ENCODE peak calls at places on chromosome 18, in nine cellular contexts. One of them, this sample, is unnamed.

GRCh38 chr18:68428026-68428425 is 286.9 kb downstream of the TMX3 start:
- DNase-seq in lung: no peak
- DNase-seq in dorsolateral prefrontal cortex: peak; percentile 59
- DNase-seq in NB4: no peak
- DNase-seq in progenitor cell of endocrine pancreas: no peak
- DNase-seq in transverse colon: no peak
- DNase-seq in activated CD8-positive, alpha-beta T cell treated with anti-CD3 and anti-CD28 coated beads for 36 hours: no peak
- DNase-seq in A549: no peak
- DNase-seq in HL-60: no peak
- DNase-seq in this sample: peak; percentile 65

GRCh38 chr18:59048378-59048777 is 91.3 kb upstream of the SEC11C start:
- DNase-seq in A549: no peak
- DNase-seq in activated CD8-positive, alpha-beta T cell treated with anti-CD3 and anti-CD28 coated beads for 36 hours: no peak
- DNase-seq in dorsolateral prefrontal cortex: no peak
- DNase-seq in HL-60: no peak
- DNase-seq in lung: no peak
- DNase-seq in transverse colon: no peak
- DNase-seq in progenitor cell of endocrine pancreas: no peak
- DNase-seq in NB4: no peak
- DNase-seq in this sample: no peak

GRCh38 chr18:79845164-79845563 is 47.4 kb downstream of the KCNG2 start:
- DNase-seq in dorsolateral prefrontal cortex: no peak
- DNase-seq in NB4: no peak
- DNase-seq in lung: no peak
- DNase-seq in activated CD8-positive, alpha-beta T cell treated with anti-CD3 and anti-CD28 coated beads for 36 hours: no peak
- DNase-seq in progenitor cell of endocrine pancreas: no peak
- DNase-seq in transverse colon: no peak
- DNase-seq in HL-60: no peak
- DNase-seq in A549: peak; percentile 27
- DNase-seq in this sample: no peak

GRCh38 chr18:33440384-33441043 is at the start of gene CCDC178:
- DNase-seq in HL-60: no peak
- DNase-seq in activated CD8-positive, alpha-beta T cell treated with anti-CD3 and anti-CD28 coated beads for 36 hours: no peak
- DNase-seq in progenitor cell of endocrine pancreas: peak; percentile 64
- DNase-seq in NB4: no peak
- DNase-seq in dorsolateral prefrontal cortex: peak; percentile 28
- DNase-seq in lung: peak; percentile 30
- DNase-seq in transverse colon: peak; percentile 7
- DNase-seq in A549: no peak
- DNase-seq in this sample: no peak

GRCh38 chr18:59631583-59632181 is 65.5 kb downstream of the CCBE1 start:
- DNase-seq in dorsolateral prefrontal cortex: no peak
- DNase-seq in transverse colon: no peak
- DNase-seq in NB4: peak; percentile 14
- DNase-seq in A549: peak; percentile 20
- DNase-seq in lung: no peak
- DNase-seq in progenitor cell of endocrine pancreas: no peak
- DNase-seq in HL-60: no peak
- DNase-seq in activated CD8-positive, alpha-beta T cell treated with anti-CD3 and anti-CD28 coated beads for 36 hours: peak; percentile 18
- DNase-seq in this sample: no peak

GRCh38 chr18:11689031-11689971 is at the start of gene GNAL:
- DNase-seq in activated CD8-positive, alpha-beta T cell treated with anti-CD3 and anti-CD28 coated beads for 36 hours: peak; percentile 75
- DNase-seq in HL-60: peak; percentile 40
- DNase-seq in NB4: peak; percentile 80
- DNase-seq in A549: peak; percentile 90
- DNase-seq in transverse colon: peak; percentile 79
- DNase-seq in lung: peak; percentile 77
- DNase-seq in dorsolateral prefrontal cortex: peak; percentile 74
- DNase-seq in progenitor cell of endocrine pancreas: peak; percentile 74
- DNase-seq in this sample: peak; percentile 45

GRCh38 chr18:79199691-79200374 is 130.6 kb downstream of the ATP9B start:
- DNase-seq in activated CD8-positive, alpha-beta T cell treated with anti-CD3 and anti-CD28 coated beads for 36 hours: peak; percentile 48
- DNase-seq in A549: no peak
- DNase-seq in NB4: no peak
- DNase-seq in HL-60: no peak
- DNase-seq in lung: no peak
- DNase-seq in progenitor cell of endocrine pancreas: no peak
- DNase-seq in transverse colon: no peak
- DNase-seq in dorsolateral prefrontal cortex: no peak
- DNase-seq in this sample: no peak

GRCh38 chr18:36441872-36442271 is 144.4 kb downstream of the FHOD3 start:
- DNase-seq in progenitor cell of endocrine pancreas: no peak
- DNase-seq in lung: no peak
- DNase-seq in transverse colon: no peak
- DNase-seq in NB4: no peak
- DNase-seq in HL-60: no peak
- DNase-seq in A549: no peak
- DNase-seq in activated CD8-positive, alpha-beta T cell treated with anti-CD3 and anti-CD28 coated beads for 36 hours: no peak
- DNase-seq in dorsolateral prefrontal cortex: no peak
- DNase-seq in this sample: peak; percentile 81

GRCh38 chr18:21074336-21075323 is 37.0 kb downstream of the ROCK1 start:
- DNase-seq in HL-60: no peak
- DNase-seq in dorsolateral prefrontal cortex: no peak
- DNase-seq in transverse colon: no peak
- DNase-seq in progenitor cell of endocrine pancreas: no peak
- DNase-seq in NB4: no peak
- DNase-seq in activated CD8-positive, alpha-beta T cell treated with anti-CD3 and anti-CD28 coated beads for 36 hours: no peak
- DNase-seq in lung: no peak
- DNase-seq in A549: no peak
- DNase-seq in this sample: no peak

GRCh38 chr18:63603772-63604171 is 16.6 kb downstream of the SERPINB13 start:
- DNase-seq in progenitor cell of endocrine pancreas: no peak
- DNase-seq in lung: no peak
- DNase-seq in activated CD8-positive, alpha-beta T cell treated with anti-CD3 and anti-CD28 coated beads for 36 hours: no peak
- DNase-seq in transverse colon: no peak
- DNase-seq in A549: no peak
- DNase-seq in HL-60: no peak
- DNase-seq in NB4: no peak
- DNase-seq in dorsolateral prefrontal cortex: no peak
- DNase-seq in this sample: peak; percentile 4

DNA sequence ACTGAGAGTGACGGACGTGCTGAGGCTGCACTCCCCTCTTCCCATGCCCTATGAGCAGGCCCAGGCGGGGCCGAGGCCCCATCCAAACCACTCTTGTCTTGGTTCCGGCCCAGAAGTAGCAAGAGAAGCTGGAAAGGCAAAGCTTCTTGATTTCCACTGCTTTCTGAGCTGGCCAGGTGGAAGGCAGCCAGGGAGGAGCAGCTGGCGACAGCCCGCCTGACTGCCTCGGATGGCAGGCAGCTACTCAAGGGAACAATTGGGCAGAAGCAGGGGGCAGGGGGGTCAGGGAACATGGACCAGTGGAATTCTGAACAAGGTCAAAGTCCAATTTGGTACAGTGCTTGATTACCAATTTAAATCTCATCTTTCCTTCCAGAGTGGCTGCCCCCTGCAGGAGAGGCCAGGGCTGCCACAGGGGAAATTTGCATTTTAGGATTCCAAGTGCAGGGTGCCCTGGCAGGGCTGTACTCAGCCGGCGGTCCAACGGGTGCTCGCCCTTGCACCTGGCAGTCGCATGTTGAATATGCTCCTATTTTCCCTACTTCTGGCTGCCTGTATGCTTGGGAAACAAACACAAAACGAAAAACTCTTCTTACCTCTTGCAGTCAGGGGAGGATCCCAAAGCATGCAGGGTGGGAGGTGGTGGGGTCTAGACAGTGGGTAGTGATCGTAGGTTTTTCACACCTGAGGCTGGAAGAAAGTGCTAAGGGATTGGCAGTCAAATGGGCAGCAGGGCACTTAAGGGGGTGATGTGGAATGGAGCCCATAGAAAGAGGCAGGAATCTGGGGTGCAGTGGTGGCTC is 67.3 kb downstream of the LIPG start:
- DNase-seq in lung: peak; percentile 35
- DNase-seq in progenitor cell of endocrine pancreas: no peak
- DNase-seq in transverse colon: peak; percentile 22
- DNase-seq in activated CD8-positive, alpha-beta T cell treated with anti-CD3 and anti-CD28 coated beads for 36 hours: no peak
- DNase-seq in HL-60: no peak
- DNase-seq in NB4: no peak
- DNase-seq in A549: no peak
- DNase-seq in dorsolateral prefrontal cortex: peak; percentile 41
- DNase-seq in this sample: no peak
- TF ChIP-seq CTCF in lung: no peak
- TF ChIP-seq CTCF in progenitor cell of endocrine pancreas: peak; percentile 60
- TF ChIP-seq CTCF in transverse colon: peak; percentile 43
- TF ChIP-seq CTCF in activated CD8-positive, alpha-beta T cell treated with anti-CD3 and anti-CD28 coated beads for 36 hours: no peak
- TF ChIP-seq CTCF in HL-60: peak; percentile 2
- TF ChIP-seq CTCF in NB4: no peak
- TF ChIP-seq CTCF in A549: no peak
- TF ChIP-seq CTCF in dorsolateral prefrontal cortex: no peak
- TF ChIP-seq CTCF in this sample: peak; percentile 60

DNA sequence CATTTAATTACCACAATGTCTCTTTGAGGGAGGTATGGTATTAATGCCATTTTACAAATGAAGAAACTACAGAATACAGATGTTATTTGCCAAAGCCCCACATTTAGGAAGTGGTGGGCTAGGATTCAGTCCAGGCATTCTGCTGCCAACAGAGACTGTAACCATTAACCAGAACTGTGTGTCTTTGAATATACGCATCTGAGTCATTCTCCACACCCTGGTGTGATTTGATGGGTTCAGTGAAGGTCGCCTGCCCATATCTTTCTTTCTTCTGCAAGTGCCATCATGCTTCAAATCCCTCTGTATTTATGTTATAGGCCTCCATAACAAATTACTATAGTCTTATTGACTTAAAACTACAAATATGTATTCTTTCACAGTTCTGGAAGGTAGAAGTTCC is 479.0 kb upstream of the DCC start:
- DNase-seq in lung: no peak
- DNase-seq in dorsolateral prefrontal cortex: no peak
- DNase-seq in NB4: no peak
- DNase-seq in A549: no peak
- DNase-seq in activated CD8-positive, alpha-beta T cell treated with anti-CD3 and anti-CD28 coated beads for 36 hours: no peak
- DNase-seq in progenitor cell of endocrine pancreas: no peak
- DNase-seq in HL-60: no peak
- DNase-seq in transverse colon: no peak
- DNase-seq in this sample: no peak
- TF ChIP-seq CTCF in lung: no peak
- TF ChIP-seq CTCF in dorsolateral prefrontal cortex: no peak
- TF ChIP-seq CTCF in NB4: no peak
- TF ChIP-seq CTCF in A549: no peak
- TF ChIP-seq CTCF in activated CD8-positive, alpha-beta T cell treated with anti-CD3 and anti-CD28 coated beads for 36 hours: no peak
- TF ChIP-seq CTCF in progenitor cell of endocrine pancreas: no peak
- TF ChIP-seq CTCF in HL-60: no peak
- TF ChIP-seq CTCF in transverse colon: no peak
- TF ChIP-seq CTCF in this sample: no peak

DNA sequence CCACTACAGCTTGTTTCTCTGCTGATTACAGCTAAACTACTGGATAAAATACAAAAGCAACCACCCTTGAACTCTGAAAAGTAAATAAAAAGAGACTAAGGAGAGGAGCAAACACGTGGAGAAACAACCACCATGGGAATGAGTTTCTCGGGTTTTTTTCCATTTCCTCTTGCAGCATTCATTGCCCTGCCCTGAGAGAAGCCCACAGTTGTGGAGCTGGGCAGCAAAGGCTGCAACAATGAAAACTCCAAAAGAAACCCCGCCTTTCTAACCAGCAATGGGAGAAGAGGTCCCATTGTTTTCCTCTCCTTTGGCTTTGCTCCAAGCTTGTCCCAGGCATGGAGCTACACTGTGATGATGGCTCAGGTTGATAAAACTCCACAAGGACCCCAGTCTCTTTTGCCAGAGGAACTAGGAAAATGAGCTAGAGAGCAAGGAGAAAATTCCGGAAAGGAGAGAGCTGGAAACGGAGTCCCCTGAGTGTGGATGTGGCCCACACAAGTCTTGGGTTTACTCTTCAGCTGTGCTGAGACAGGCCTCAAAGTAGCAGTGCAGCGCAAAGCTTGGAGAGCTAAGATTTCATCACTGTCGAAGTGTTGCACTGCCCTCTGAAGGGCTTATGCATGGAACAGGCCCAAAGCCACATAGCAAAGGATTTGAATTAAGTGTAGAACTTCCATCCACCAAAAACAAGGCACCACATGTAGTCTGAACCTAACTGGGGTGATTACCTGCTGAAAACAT is 20.9 kb downstream of the NAPG start:
- DNase-seq in HL-60: no peak
- DNase-seq in progenitor cell of endocrine pancreas: no peak
- DNase-seq in A549: no peak
- DNase-seq in NB4: no peak
- DNase-seq in lung: no peak
- DNase-seq in activated CD8-positive, alpha-beta T cell treated with anti-CD3 and anti-CD28 coated beads for 36 hours: no peak
- DNase-seq in dorsolateral prefrontal cortex: no peak
- DNase-seq in transverse colon: no peak
- DNase-seq in this sample: no peak
- TF ChIP-seq CTCF in HL-60: no peak
- TF ChIP-seq CTCF in progenitor cell of endocrine pancreas: no peak
- TF ChIP-seq CTCF in A549: no peak
- TF ChIP-seq CTCF in NB4: no peak
- TF ChIP-seq CTCF in lung: no peak
- TF ChIP-seq CTCF in activated CD8-positive, alpha-beta T cell treated with anti-CD3 and anti-CD28 coated beads for 36 hours: no peak
- TF ChIP-seq CTCF in dorsolateral prefrontal cortex: no peak
- TF ChIP-seq CTCF in transverse colon: no peak
- TF ChIP-seq CTCF in this sample: no peak

GRCh38 chr18:24016643-24017042 is 2.1 kb downstream of the TTC39C start:
- DNase-seq in lung: no peak
- DNase-seq in NB4: peak; percentile 30
- DNase-seq in activated CD8-positive, alpha-beta T cell treated with anti-CD3 and anti-CD28 coated beads for 36 hours: no peak
- DNase-seq in progenitor cell of endocrine pancreas: no peak
- DNase-seq in dorsolateral prefrontal cortex: no peak
- DNase-seq in HL-60: no peak
- DNase-seq in transverse colon: no peak
- DNase-seq in A549: peak; percentile 41
- DNase-seq in this sample: no peak
- TF ChIP-seq CTCF in lung: no peak
- TF ChIP-seq CTCF in NB4: no peak
- TF ChIP-seq CTCF in activated CD8-positive, alpha-beta T cell treated with anti-CD3 and anti-CD28 coated beads for 36 hours: peak; percentile 19
- TF ChIP-seq CTCF in progenitor cell of endocrine pancreas: peak; percentile 40
- TF ChIP-seq CTCF in dorsolateral prefrontal cortex: no peak
- TF ChIP-seq CTCF in HL-60: peak; percentile 49
- TF ChIP-seq CTCF in transverse colon: peak; percentile 41
- TF ChIP-seq CTCF in A549: no peak
- TF ChIP-seq CTCF in this sample: peak; percentile 40

DNA sequence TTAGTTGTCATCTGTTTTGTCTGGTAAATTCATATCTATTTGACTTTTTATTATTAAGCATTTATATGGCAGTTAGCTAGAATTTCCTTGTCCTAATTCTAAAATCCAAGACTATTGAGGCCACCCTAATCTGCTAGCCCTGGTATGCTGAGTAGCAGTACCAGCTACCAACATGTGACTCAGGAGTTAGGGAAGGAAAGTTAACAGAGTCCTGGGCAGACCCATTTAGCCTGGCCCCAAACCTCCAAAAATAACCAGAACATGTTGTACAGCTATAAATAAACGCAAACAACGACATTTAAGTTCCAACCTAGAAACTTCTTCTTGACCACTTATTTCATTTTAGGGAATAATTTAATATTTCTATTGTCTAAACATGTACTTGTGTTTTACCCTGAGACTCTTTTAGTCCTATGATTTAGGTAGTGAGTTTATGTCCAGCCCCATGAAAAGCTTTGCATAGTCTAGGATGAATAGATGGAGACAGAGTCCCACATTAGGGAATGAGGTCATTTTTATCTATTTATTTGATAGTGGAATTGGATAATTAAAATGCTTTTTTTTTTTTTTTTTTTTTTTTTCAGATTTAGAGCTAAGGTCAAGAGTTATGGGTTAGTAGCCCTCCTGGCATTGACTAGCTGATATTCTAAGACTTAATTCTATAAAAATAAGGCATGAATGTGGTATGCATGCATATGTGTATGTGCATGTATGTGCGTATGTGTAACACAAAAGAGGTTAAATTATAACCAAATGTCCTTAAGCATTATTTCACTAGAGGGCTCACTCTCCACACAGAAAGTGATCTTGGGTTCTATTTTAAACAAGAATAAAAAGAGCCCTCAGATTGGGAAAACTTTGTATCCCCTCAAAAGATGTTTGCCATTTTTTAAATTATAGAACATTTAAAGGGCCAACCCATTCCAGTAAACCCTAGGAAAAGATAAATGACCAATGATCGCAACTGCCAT is 160.0 kb upstream of the MAPRE2 start:
- DNase-seq in HL-60: no peak
- DNase-seq in dorsolateral prefrontal cortex: no peak
- DNase-seq in progenitor cell of endocrine pancreas: no peak
- DNase-seq in activated CD8-positive, alpha-beta T cell treated with anti-CD3 and anti-CD28 coated beads for 36 hours: no peak
- DNase-seq in NB4: peak; percentile 12
- DNase-seq in transverse colon: no peak
- DNase-seq in A549: peak; percentile 41
- DNase-seq in lung: no peak
- DNase-seq in this sample: no peak
- TF ChIP-seq CTCF in HL-60: no peak
- TF ChIP-seq CTCF in dorsolateral prefrontal cortex: peak; percentile 45
- TF ChIP-seq CTCF in progenitor cell of endocrine pancreas: peak; percentile 41
- TF ChIP-seq CTCF in activated CD8-positive, alpha-beta T cell treated with anti-CD3 and anti-CD28 coated beads for 36 hours: no peak
- TF ChIP-seq CTCF in NB4: no peak
- TF ChIP-seq CTCF in transverse colon: no peak
- TF ChIP-seq CTCF in A549: peak; percentile 51
- TF ChIP-seq CTCF in lung: no peak
- TF ChIP-seq CTCF in this sample: peak; percentile 43

This sample was measured in epithelial cell of proximal tubule.